ENCODE peak calls at places on chromosomes 7 and 10, in six cellular contexts. R, E, T, J, U and W are unnamed samples.

GRCh38 chr10:47349516-47349915 is 1.4 kb downstream of the RBP3 start:
- DNase-seq in R (no peak), E (no peak), T (no peak), J (no peak), U (no peak), W (no peak)

GRCh38 chr7:45685619-45686240 is 111.6 kb downstream of the ADCY1 start:
- DNase-seq in R (no peak), E (no peak), T (peak; percentile 33), J (no peak), U (no peak), W (no peak)

GRCh38 chr10:24958701-24959392 is 6.4 kb upstream of the PRTFDC1 start:
- DNase-seq in R (no peak), E (no peak), T (no peak), J (peak; percentile 48), U (no peak), W (no peak)

GRCh38 chr10:36030516-36030915 is 388.4 kb upstream of the FZD8 start:
- DNase-seq in R (no peak), E (no peak), T (no peak), J (no peak), U (no peak), W (no peak)

GRCh38 chr7:74002474-74003017 is 25.4 kb upstream of the ELN start:
- DNase-seq in R (no peak), E (peak; percentile 58), T (no peak), J (no peak), U (no peak), W (no peak)

GRCh38 chr7:159004411-159004810 is 140.3 kb downstream of the VIPR2 start:
- DNase-seq in R (no peak), E (no peak), T (no peak), J (no peak), U (no peak), W (no peak)

GRCh38 chr7:79176859-79177477 is 276.5 kb downstream of the MAGI2 start:
- DNase-seq in R (no peak), E (peak; percentile 24), T (no peak), J (no peak), U (peak; percentile 10), W (no peak)

GRCh38 chr7:13742719-13743640 is 246.5 kb downstream of the ETV1 start:
- DNase-seq in R (no peak), E (peak; percentile 39), T (no peak), J (no peak), U (no peak), W (peak; percentile 25)

GRCh38 chr7:77989981-77990566 is 191.5 kb downstream of the PHTF2 start:
- DNase-seq in R (no peak), E (no peak), T (peak; percentile 81), J (peak; percentile 53), U (no peak), W (peak; percentile 35)

GRCh38 chr10:76117949-76118348 is 686.5 kb downstream of the LRMDA start:
- DNase-seq in R (no peak), E (no peak), T (no peak), J (no peak), U (no peak), W (no peak)

GRCh38 chr10:72981028-72981881 is 26.6 kb upstream of the PLA2G12B start:
- DNase-seq in R (no peak), E (no peak), T (no peak), J (no peak), U (no peak), W (no peak)

GRCh38 chr7:39609462-39610149 is 13.8 kb upstream of the RALA start:
- DNase-seq in R (no peak), E (no peak), T (peak; percentile 76), J (no peak), U (no peak), W (no peak)

GRCh38 chr10:62352356-62352963 is 21.7 kb upstream of the ZNF365 start:
- DNase-seq in R (no peak), E (no peak), T (no peak), J (no peak), U (no peak), W (no peak)

GRCh38 chr10:30434273-30435067 is 486 bp downstream of the MAP3K8 start:
- DNase-seq in R (no peak), E (peak; percentile 31), T (peak; percentile 78), J (peak; percentile 69), U (peak; percentile 83), W (peak; percentile 27)

GRCh38 chr7:27184342-27185012 is 555 bp downstream of the HOXA11 start:
- DNase-seq in R (no peak), E (no peak), T (peak; percentile 57), J (no peak), U (no peak), W (no peak)

GRCh38 chr7:79951415-79951814 is 183.2 kb upstream of the GNAI1 start:
- DNase-seq in R (no peak), E (no peak), T (no peak), J (no peak), U (no peak), W (no peak)

GRCh38 chr10:11612004-11613001 is 853 bp upstream of the USP6NL start:
- DNase-seq in R (no peak), E (no peak), T (no peak), J (no peak), U (no peak), W (no peak)

GRCh38 chr7:156515911-156516790 is 124.4 kb upstream of the RNF32 start:
- DNase-seq in R (no peak), E (no peak), T (no peak), J (no peak), U (peak; percentile 98), W (no peak)

GRCh38 chr7:22563115-22563514 is 63.1 kb upstream of the STEAP1B start:
- DNase-seq in R (no peak), E (no peak), T (no peak), J (peak; percentile 39), U (no peak), W (no peak)

GRCh38 chr10:114876602-114877300 is 55.2 kb downstream of the FHIP2A start:
- DNase-seq in R (peak; percentile 8), E (peak; percentile 74), T (peak; percentile 87), J (peak; percentile 43), U (peak; percentile 57), W (peak; percentile 73)

GRCh38 chr10:21519981-21520436 is 5.5 kb downstream of the SKIDA1 start:
- DNase-seq in R (no peak), E (no peak), T (no peak), J (no peak), U (no peak), W (no peak)

GRCh38 chr10:21517983-21518628 is 7.4 kb downstream of the SKIDA1 start:
- DNase-seq in R (no peak), E (no peak), T (no peak), J (no peak), U (no peak), W (no peak)

GRCh38 chr10:21517134-21517982 is 8.1 kb downstream of the SKIDA1 start:
- DNase-seq in R (no peak), E (no peak), T (peak; percentile 80), J (peak; percentile 77), U (no peak), W (no peak)

GRCh38 chr10:21519327-21519933 is 6.1 kb downstream of the SKIDA1 start:
- DNase-seq in R (no peak), E (no peak), T (no peak), J (no peak), U (no peak), W (no peak)

DNA sequence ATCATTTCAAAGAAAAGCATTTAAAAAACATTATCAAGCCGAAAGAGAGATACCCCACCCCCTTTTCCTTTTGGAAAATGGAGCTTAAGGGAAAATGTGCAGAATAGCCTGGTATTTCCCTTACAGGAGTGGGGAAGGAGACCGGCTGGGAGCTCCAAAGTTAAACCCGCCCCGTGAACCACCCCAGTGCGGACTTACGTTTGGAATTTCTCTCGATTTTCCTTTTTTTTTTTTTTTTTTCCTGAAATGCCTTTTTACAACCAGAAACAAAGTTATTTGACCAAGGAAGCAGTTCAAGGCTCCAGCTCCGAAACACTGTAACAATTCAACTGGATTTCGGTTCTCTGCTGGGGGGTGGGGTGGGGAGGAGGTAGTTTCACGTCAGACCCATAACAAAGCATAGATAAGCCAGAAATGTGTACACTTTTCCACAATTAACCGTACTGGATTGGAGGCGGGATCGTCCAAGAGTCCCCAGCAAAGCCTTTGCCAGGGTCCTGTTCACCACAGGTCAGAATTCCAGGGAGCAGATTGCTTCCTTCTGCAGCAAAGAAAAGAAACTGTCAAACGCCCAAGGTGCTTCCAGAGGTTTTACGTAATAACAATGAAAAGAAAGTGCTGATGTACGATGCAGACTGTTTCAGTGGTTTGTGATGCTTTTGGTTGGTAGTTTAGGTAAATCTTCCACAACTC is 6.7 kb downstream of the SKIDA1 start:
- DNase-seq in R (no peak), E (no peak), T (no peak), J (no peak), U (no peak), W (no peak)
- TF ChIP-seq ZNF274 in R (no peak), E (no peak), T (no peak), J (no peak), U (no peak), W (no peak)

GRCh38 chr7:4959356-4959755 is 369 bp upstream of the MMD2 start:
- DNase-seq in R (no peak), E (no peak), T (no peak), J (no peak), U (no peak), W (no peak)
- TF ChIP-seq ZNF274 in R (no peak), E (no peak), T (no peak), J (no peak), U (no peak), W (no peak)

GRCh38 chr7:91420606-91421390 is 156.6 kb downstream of the FZD1 start:
- DNase-seq in R (no peak), E (no peak), T (no peak), J (no peak), U (no peak), W (no peak)

GRCh38 chr7:91425149-91425548 is 160.9 kb downstream of the FZD1 start:
- DNase-seq in R (no peak), E (no peak), T (no peak), J (no peak), U (no peak), W (no peak)

DNA sequence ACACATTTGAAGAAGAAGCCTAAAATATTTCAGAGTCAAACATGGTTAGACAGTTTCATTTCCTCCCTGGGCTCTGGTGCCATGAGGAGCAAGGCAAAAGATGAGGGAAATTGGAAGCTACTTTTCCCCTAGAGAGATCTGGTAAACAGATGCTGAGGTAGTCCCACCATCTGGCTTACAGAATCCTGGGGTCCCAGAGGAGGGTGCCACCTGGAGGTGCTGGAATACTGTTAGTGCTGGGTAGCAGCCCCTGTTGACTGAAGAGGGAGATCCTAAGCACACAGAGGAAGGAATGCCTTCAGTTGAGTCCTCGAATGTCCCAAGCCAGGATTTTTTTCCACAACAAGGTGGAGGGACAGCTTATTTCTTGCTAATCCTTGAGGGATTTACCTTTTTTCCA is 160.1 kb downstream of the FZD1 start:
- DNase-seq in R (no peak), E (no peak), T (no peak), J (no peak), U (peak; percentile 2), W (no peak)
- TF ChIP-seq ZNF274 in R (no peak), E (no peak), T (no peak), J (no peak), U (no peak), W (no peak)

GRCh38 chr7:107130487-107131220 is 38.1 kb upstream of the HBP1 start:
- DNase-seq in R (no peak), E (no peak), T (no peak), J (no peak), U (peak; percentile 11), W (peak; percentile 52)
- TF ChIP-seq ZNF274 in R (no peak), E (no peak), T (no peak), J (no peak), U (no peak), W (no peak)

GRCh38 chr10:44895280-44895679 is 15.9 kb upstream of the TMEM72 start:
- DNase-seq in R (no peak), E (no peak), T (no peak), J (no peak), U (no peak), W (no peak)
- TF ChIP-seq ZNF274 in R (no peak), E (no peak), T (no peak), J (no peak), U (no peak), W (no peak)

GRCh38 chr7:106717997-106718871 is 57.3 kb upstream of the CCDC71L start:
- DNase-seq in R (peak; percentile 81), E (peak; percentile 87), T (no peak), J (peak; percentile 78), U (peak; percentile 9), W (peak; percentile 32)
- TF ChIP-seq ZNF274 in R (no peak), E (no peak), T (no peak), J (no peak), U (no peak), W (no peak)